ENCODE peak calls at places on chromosome 2, in seven cellular contexts. S, E, W, Z, C, Q and Y are unnamed samples.

GRCh38 chr2:39778233-39778632 is 825 bp downstream of the THUMPD2 start:
- DNase-seq in Q (no peak), E (no peak), C (no peak), Z (no peak), W (no peak), S (no peak), Y (no peak)

GRCh38 chr2:85743304-85743978 is 10.3 kb upstream of the ATOH8 start:
- DNase-seq in C (no peak), S (no peak), E (no peak), Q (no peak), W (no peak), Z (no peak), Y (no peak)

GRCh38 chr2:209648714-209649113 is 122.9 kb upstream of the UNC80 start:
- DNase-seq in C (no peak), W (no peak), Q (no peak), S (no peak), Z (peak), E (no peak), Y (no peak)

GRCh38 chr2:239815638-239816035 is 209.5 kb downstream of the NDUFA10 start:
- DNase-seq in Z (no peak), E (no peak), Q (no peak), W (no peak), C (no peak), S (no peak), Y (no peak)

GRCh38 chr2:178863856-178864620 is 56.8 kb upstream of the TTN start:
- DNase-seq in W (no peak), Q (no peak), E (no peak), Z (peak), C (no peak), S (no peak), Y (no peak)

GRCh38 chr2:113157108-113157896 is 16.5 kb upstream of the PSD4 start:
- DNase-seq in E (peak), Q (no peak), S (no peak), W (peak), Z (peak), C (peak), Y (no peak)

GRCh38 chr2:72220170-72220569 is 72.5 kb upstream of the CYP26B1 start:
- DNase-seq in E (no peak), C (peak), W (no peak), Z (peak), S (peak), Q (no peak), Y (no peak)

GRCh38 chr2:168215813-168216212 is 31.6 kb downstream of the STK39 start:
- DNase-seq in S (no peak), Q (no peak), C (no peak), Z (no peak), E (no peak), W (no peak), Y (no peak)

GRCh38 chr2:20378891-20379519 is 28.4 kb upstream of the PUM2 start:
- DNase-seq in C (peak), E (no peak), W (peak), Z (peak), Q (peak), S (no peak), Y (no peak)

GRCh38 chr2:101388232-101388631 is 929 bp upstream of the CREG2 start:
- DNase-seq in C (no peak), S (no peak), E (no peak), Q (no peak), Z (no peak), W (peak), Y (no peak)

GRCh38 chr2:216006164-216006663 is 7.1 kb downstream of the MREG start:
- DNase-seq in C (no peak), Z (peak), E (no peak), S (no peak), Q (no peak), W (peak), Y (peak)

GRCh38 chr2:216004408-216005283 is 8.7 kb downstream of the MREG start:
- DNase-seq in W (no peak), Z (no peak), C (no peak), E (no peak), S (no peak), Q (no peak), Y (no peak)

GRCh38 chr2:216012133-216012829 is 1.1 kb downstream of the MREG start:
- DNase-seq in Z (no peak), W (peak), C (no peak), E (no peak), Q (no peak), S (peak), Y (no peak)

GRCh38 chr2:216011320-216011849 is 2.0 kb downstream of the MREG start:
- DNase-seq in C (no peak), Z (no peak), Q (no peak), S (no peak), W (no peak), E (no peak), Y (no peak)

DNA sequence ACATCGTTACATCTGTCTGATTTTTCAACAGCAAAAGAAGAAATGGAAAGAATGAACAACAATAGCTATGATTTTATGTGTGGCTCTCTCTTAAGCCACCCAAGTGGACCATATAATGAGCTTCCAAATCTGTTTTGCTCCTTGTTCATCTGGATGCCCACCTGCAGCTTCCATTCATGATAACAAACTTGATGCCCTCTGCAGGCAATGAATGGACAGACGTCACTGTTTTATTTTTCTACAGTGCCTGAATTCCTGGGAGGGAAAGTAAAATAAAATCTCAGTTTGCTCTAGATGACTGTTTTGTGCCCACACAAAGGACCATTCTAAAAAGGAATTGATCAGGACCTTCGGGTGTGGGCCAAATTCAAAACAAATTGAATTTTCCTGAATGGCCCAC is 5.0 kb downstream of the MREG start:
- DNase-seq in Z (no peak), E (no peak), S (no peak), C (no peak), Q (no peak), W (no peak), Y (no peak)
- TF ChIP-seq CTCF in Z (peak), E (no peak), S (peak), C (no peak), Q (no peak), W (no peak), Y (no peak)

GRCh38 chr2:69216535-69217332 is 170.3 kb downstream of the GFPT1 start:
- DNase-seq in Q (no peak), W (no peak), S (no peak), C (peak), E (no peak), Z (no peak), Y (no peak)
- TF ChIP-seq CTCF in Q (no peak), W (no peak), S (no peak), C (no peak), E (no peak), Z (no peak), Y (no peak)

GRCh38 chr2:151261240-151261976 is at the start of gene RBM43:
- DNase-seq in W (peak), C (peak), S (peak), Z (peak), E (peak), Q (peak), Y (peak)
- TF ChIP-seq CTCF in W (no peak), C (no peak), S (peak), Z (no peak), E (no peak), Q (no peak), Y (no peak)

DNA sequence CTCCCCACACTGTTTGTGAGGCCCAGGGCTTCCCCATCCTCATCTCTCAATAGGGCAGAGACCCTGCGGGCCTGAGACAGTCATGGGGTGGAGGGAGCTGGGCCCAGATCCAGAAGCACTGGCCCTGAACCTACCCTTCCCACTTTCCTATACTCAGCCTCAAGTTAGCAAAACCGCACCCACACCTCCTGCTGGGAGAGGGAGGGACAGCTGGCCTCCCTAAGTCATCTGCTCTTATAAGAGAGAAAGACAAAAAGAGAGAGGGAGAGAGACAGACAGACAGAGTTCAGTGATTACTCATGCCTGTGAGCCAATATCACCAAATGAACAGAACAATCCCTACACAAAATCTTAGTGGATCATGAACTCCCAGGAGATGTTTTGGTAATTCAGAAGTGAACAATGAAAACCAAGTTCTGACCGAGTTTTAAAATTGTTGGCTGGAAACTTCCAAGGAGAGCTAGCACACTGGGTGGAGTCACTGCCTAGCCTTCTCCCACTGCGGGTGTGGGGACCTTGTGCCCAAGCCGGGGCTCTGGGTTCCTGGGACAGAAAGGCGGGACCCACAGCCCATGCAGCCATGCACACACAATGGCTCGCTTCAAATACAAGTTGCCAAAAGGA is 130.5 kb downstream of the PXDN start:
- DNase-seq in S (no peak), W (peak), Z (peak), C (no peak), E (no peak), Q (no peak), Y (no peak)
- TF ChIP-seq CTCF in S (no peak), W (no peak), Z (no peak), C (no peak), E (no peak), Q (peak), Y (no peak)

GRCh38 chr2:227643990-227644551 is 22.5 kb upstream of the SCYGR5 start:
- DNase-seq in C (no peak), E (no peak), W (no peak), Q (no peak), Z (peak), S (no peak), Y (no peak)
- TF ChIP-seq CTCF in C (no peak), E (no peak), W (no peak), Q (no peak), Z (peak), S (no peak), Y (no peak)

GRCh38 chr2:9179572-9180201 is 26.9 kb upstream of the ASAP2 start:
- DNase-seq in S (no peak), E (no peak), C (no peak), Q (peak), Z (no peak), W (peak), Y (no peak)
- TF ChIP-seq CTCF in S (no peak), E (no peak), C (no peak), Q (no peak), Z (no peak), W (no peak), Y (no peak)

DNA sequence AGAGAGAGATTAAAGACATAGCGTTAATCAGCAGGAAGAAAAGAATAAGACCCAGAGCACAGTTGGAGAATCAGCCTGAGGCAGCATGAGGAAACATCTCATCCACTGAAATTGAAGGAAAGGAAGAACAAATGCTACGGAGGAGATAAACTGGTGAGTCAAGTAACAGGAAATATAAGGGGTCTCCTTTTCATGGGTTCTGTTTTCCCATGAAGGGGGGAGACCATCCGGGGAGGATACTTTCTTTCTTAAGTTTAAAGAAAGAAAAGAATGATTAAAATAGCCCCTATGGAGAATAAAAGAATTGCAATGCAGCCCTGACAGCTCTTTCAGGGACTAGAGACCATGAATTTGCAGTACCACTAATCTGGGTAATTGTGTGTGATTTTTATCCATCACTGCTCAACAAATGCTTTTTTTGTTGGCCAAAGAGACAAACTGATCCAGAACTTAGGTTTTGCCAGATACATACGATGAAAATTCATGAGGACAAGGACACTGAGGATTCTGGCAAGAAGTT is 17.7 kb downstream of the ROCK2 start:
- DNase-seq in E (no peak), Q (no peak), Z (no peak), S (no peak), W (no peak), C (no peak), Y (no peak)
- TF ChIP-seq CTCF in E (no peak), Q (no peak), Z (no peak), S (no peak), W (no peak), C (no peak), Y (no peak)